ENCODE peak calls at places on chromosomes 13 and 19, in ten cellular contexts. O, S, F, D, V, Q, P, B, E and Y are unnamed samples.

GRCh38 chr13:31639443-31640163 is 99.7 kb upstream of the RXFP2 start:
- DNase-seq in O (no peak), S (no peak), F (no peak), D (no peak), V (no peak), Q (no peak), P (no peak), B (no peak), E (no peak), Y (no peak)

GRCh38 chr13:39910833-39911232 is 255.4 kb downstream of the COG6 start:
- DNase-seq in O (no peak), S (no peak), F (no peak), D (no peak), V (no peak), Q (no peak), P (no peak), B (no peak), E (no peak), Y (no peak)

GRCh38 chr19:14562660-14563589 is 8.9 kb downstream of the NDUFB7 start:
- DNase-seq in O (no peak), S (no peak), F (no peak), D (no peak), V (peak; percentile 67), Q (no peak), P (no peak), B (no peak), E (no peak), Y (no peak)

GRCh38 chr19:31280266-31281006 is 68.8 kb downstream of the TSHZ3 start:
- DNase-seq in O (no peak), S (no peak), F (no peak), D (no peak), V (no peak), Q (no peak), P (peak; percentile 6), B (no peak), E (no peak), Y (no peak)

GRCh38 chr13:24068472-24068871 is 92.0 kb upstream of the SPATA13 start:
- DNase-seq in O (no peak), S (no peak), F (no peak), D (no peak), V (no peak), Q (no peak), P (no peak), B (no peak), E (no peak), Y (no peak)

GRCh38 chr13:79525051-79525450 is 44.1 kb downstream of the NDFIP2 start:
- DNase-seq in O (no peak), S (no peak), F (no peak), D (no peak), V (no peak), Q (no peak), P (no peak), B (no peak), E (no peak), Y (no peak)

GRCh38 chr19:58350001-58350801 is 3.1 kb downstream of the A1BG start:
- DNase-seq in O (no peak), S (no peak), F (no peak), D (no peak), V (no peak), Q (no peak), P (peak; percentile 20), B (no peak), E (no peak), Y (no peak)

GRCh38 chr13:35518337-35518736 is 41.8 kb upstream of the MAB21L1 start:
- DNase-seq in O (no peak), S (no peak), F (no peak), D (no peak), V (no peak), Q (no peak), P (no peak), B (no peak), E (no peak), Y (no peak)

GRCh38 chr13:110055089-110055488 is 251.9 kb downstream of the COL4A1 start:
- DNase-seq in O (no peak), S (no peak), F (no peak), D (no peak), V (no peak), Q (no peak), P (no peak), B (no peak), E (no peak), Y (no peak)

GRCh38 chr13:27290715-27291114 is 20.1 kb downstream of the RASL11A start:
- DNase-seq in O (no peak), S (no peak), F (no peak), D (no peak), V (no peak), Q (no peak), P (no peak), B (no peak), E (no peak), Y (no peak)

GRCh38 chr13:35760678-35761308 is 284.3 kb upstream of the MAB21L1 start:
- DNase-seq in O (no peak), S (peak; percentile 17), F (no peak), D (no peak), V (no peak), Q (no peak), P (no peak), B (no peak), E (no peak), Y (no peak)

DNA sequence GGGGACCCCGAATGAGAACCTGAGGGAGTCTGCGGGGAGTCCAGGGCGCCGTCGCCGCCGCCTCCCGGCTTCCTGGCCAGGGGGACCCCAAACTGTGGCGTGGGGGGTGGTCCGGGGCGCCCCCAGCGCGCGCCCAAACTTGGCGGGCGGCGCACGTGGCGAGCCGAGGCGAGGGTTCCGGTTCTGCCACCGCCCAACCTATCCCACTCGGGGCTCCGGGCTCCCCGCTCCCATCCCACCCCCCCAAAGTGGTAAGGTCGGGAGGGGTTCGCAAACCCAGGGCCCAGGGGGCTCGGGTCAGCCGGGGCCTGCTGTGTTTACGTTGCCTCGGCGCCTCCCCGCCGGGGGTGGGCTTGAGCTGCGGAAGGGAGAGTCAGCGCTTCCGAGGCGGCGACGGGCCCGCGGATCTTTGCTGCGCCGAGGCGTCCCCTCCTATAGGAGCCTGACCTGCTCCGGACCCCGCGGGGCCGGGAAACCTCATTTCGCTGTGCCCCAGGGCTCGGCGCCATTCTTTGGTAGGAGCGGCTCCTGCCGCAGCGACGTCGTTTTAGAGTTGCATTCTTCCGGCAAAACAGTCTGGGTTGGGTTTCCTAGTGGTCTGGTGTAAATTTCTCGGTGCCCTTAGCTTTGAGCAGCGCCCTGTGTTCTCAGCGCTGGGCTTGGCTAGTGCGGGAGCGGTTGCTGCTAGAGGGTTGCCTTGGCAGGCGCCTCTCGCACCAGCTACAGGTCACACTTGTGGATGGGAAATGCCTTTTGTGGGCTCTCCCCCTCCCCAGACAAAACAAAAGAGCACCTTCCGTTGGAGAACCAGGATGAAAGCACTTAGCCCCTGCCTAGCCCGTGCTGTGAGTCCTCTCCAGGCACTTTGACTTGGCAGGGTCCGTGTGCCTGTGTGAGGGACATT is 1.2 kb downstream of the DAZAP1 start:
- DNase-seq in O (no peak), S (no peak), F (no peak), D (peak; percentile 40), V (no peak), Q (no peak), P (no peak), B (peak; percentile 64), E (peak; percentile 49), Y (peak; percentile 70)
- TF ChIP-seq POLR2A in O (no peak), S (no peak), F (no peak), D (no peak), V (no peak), Q (no peak), P (no peak), B (peak; percentile 24), E (peak; percentile 58), Y (no peak)

GRCh38 chr19:46392837-46393236 is 20.5 kb downstream of the CCDC8 start:
- DNase-seq in O (no peak), S (no peak), F (no peak), D (no peak), V (no peak), Q (no peak), P (no peak), B (no peak), E (no peak), Y (no peak)
- H3K4me1 ChIP-seq in O (no peaks in the 10 kb centered on the region), S (no peaks in the 10 kb centered on the region), F (no peaks in the 10 kb centered on the region), D (peaks cover 16% of the 10 kb centered on the region), V (no peaks in the 10 kb centered on the region), Q (peaks cover 11% of the 10 kb centered on the region), P (peaks cover 2% of the 10 kb centered on the region), B (no peaks in the 10 kb centered on the region), E (no peaks in the 10 kb centered on the region), Y (no peaks in the 10 kb centered on the region)

GRCh38 chr19:18160792-18161690 is 8.1 kb downstream of the PIK3R2 start:
- DNase-seq in O (peak; percentile 58), S (peak; percentile 51), F (peak; percentile 43), D (peak; percentile 80), V (peak; percentile 92), Q (no peak), P (peak; percentile 80), B (peak; percentile 81), E (peak; percentile 68), Y (peak; percentile 89)
- TF ChIP-seq POLR2A in O (no peak), S (no peak), F (peak; percentile 24), D (no peak), V (no peak), Q (no peak), P (no peak), B (no peak), E (no peak), Y (no peak)

GRCh38 chr13:99416411-99417121 is 84.7 kb upstream of the TM9SF2 start:
- DNase-seq in O (no peak), S (no peak), F (no peak), D (peak; percentile 31), V (no peak), Q (peak; percentile 49), P (no peak), B (no peak), E (no peak), Y (peak; percentile 41)

GRCh38 chr13:99418663-99419140 is 82.6 kb upstream of the TM9SF2 start:
- DNase-seq in O (no peak), S (no peak), F (no peak), D (peak; percentile 6), V (no peak), Q (peak; percentile 15), P (no peak), B (no peak), E (no peak), Y (no peak)

GRCh38 chr13:99417821-99418662 is 83.2 kb upstream of the TM9SF2 start:
- DNase-seq in O (no peak), S (no peak), F (no peak), D (peak; percentile 8), V (no peak), Q (peak; percentile 57), P (no peak), B (no peak), E (no peak), Y (peak; percentile 42)

GRCh38 chr13:99415851-99416331 is 85.4 kb upstream of the TM9SF2 start:
- DNase-seq in O (no peak), S (no peak), F (no peak), D (no peak), V (no peak), Q (peak; percentile 67), P (no peak), B (no peak), E (no peak), Y (no peak)

DNA sequence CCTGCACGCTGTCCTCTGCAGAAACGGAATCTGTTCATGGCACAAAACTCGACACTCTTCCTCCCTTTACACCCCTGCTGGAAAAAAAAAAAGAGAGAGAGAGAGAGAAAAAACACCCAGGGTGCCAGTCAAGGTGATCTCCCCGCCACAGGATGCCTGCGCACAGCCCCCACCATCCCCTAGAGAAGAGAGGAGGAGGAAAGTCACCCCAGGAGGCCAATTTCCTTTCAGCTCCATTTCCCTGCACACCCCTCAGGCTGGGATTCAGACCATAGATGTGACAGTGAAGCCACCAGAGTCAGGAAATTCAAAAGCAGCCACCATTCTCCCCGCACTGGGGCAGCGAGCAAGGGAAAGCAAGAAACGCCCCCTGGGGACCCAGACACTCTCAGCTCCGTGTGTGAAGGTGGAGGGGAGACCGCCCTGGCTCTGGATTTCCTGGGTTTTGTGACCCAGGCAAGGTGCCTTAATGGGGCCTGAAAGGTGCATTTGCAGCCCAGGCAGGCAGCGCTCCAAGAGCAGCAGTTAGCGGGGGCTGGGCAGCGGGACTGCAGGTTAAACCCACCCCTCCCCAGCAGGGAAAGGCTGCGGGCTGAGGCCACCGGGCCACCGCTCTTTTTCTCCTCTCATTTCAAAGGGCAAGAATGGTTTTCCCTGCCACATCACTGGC is 84.0 kb upstream of the TM9SF2 start:
- DNase-seq in O (no peak), S (no peak), F (no peak), D (peak; percentile 12), V (no peak), Q (peak; percentile 72), P (no peak), B (no peak), E (no peak), Y (no peak)
- H3K4me1 ChIP-seq in O (no peaks in the 10 kb centered on the region), S (no peaks in the 10 kb centered on the region), F (peaks cover 19% of the 10 kb centered on the region), D (peaks cover 27% of the 10 kb centered on the region), V (peaks cover 13% of the 10 kb centered on the region), Q (no peaks in the 10 kb centered on the region), P (peaks cover 9% of the 10 kb centered on the region), B (no peaks in the 10 kb centered on the region), E (peaks cover 8% of the 10 kb centered on the region), Y (peaks cover 16% of the 10 kb centered on the region)